ENCODE peak calls at places on chromosomes 2 and 18, in seven cellular contexts. B is HT1080, G is spleen, W is neuronal stem cell, O is ELR, Z is NCI-H1105 treated with DMSO at 0.1 percent for 48 hours, X is aorta. S is an unnamed sample.
A peak's percentile ranks its signal among the peaks of the same experiment; 100 is the strongest.

GRCh38 chr2:42954227-42954962 is 162.0 kb upstream of the HAAO start:
- DNase-seq in G (no peak), O (peak; percentile 37), X (no peak), W (no peak), Z (no peak), B (peak; percentile 42), S (no peak)

GRCh38 chr2:30234180-30234971 is 3.0 kb downstream of the LBH start:
- DNase-seq in B (peak; percentile 93), G (peak; percentile 79), X (no peak), Z (no peak), O (peak; percentile 50), W (no peak), S (no peak)

GRCh38 chr2:226130192-226130591 is 669.4 kb downstream of the IRS1 start:
- DNase-seq in X (no peak), B (no peak), O (no peak), G (no peak), W (no peak), Z (no peak), S (no peak)

GRCh38 chr2:151922845-151923666 is 94.8 kb upstream of the ARL5A start:
- DNase-seq in X (peak; percentile 83), W (no peak), O (no peak), B (no peak), G (peak; percentile 84), Z (peak; percentile 44), S (peak; percentile 18)

GRCh38 chr2:60092781-60093180 is 460.7 kb downstream of the BCL11A start:
- DNase-seq in Z (no peak), O (no peak), B (no peak), X (no peak), W (no peak), G (no peak), S (no peak)

GRCh38 chr2:151766421-151767153 is 32.3 kb upstream of the NEB start:
- DNase-seq in X (no peak), W (no peak), O (peak; percentile 17), G (peak; percentile 75), B (peak; percentile 15), Z (no peak), S (no peak)

GRCh38 chr2:69514406-69514805 is 77.2 kb upstream of the NFU1 start:
- DNase-seq in W (peak; percentile 32), O (peak; percentile 43), Z (no peak), B (peak; percentile 41), G (no peak), X (no peak), S (peak; percentile 12)

GRCh38 chr2:20222769-20223344 is 2.1 kb downstream of the SDC1 start:
- DNase-seq in B (no peak), G (no peak), X (peak; percentile 66), O (no peak), W (no peak), Z (no peak), S (no peak)

GRCh38 chr2:33380001-33380609 is 96.3 kb upstream of the RASGRP3 start:
- DNase-seq in W (no peak), X (no peak), O (peak; percentile 45), Z (no peak), G (no peak), B (no peak), S (no peak)

GRCh38 chr2:32220445-32220844 is 44.2 kb downstream of the NLRC4 start:
- DNase-seq in O (no peak), G (no peak), W (no peak), B (no peak), Z (no peak), X (no peak), S (no peak)

GRCh38 chr2:27501042-27501441 is 4.4 kb downstream of the GCKR start:
- DNase-seq in Z (no peak), X (no peak), W (no peak), G (no peak), B (no peak), O (no peak), S (no peak)

GRCh38 chr18:2805970-2806943 is 40.5 kb upstream of the EMILIN2 start:
- DNase-seq in Z (no peak), X (no peak), G (no peak), B (peak; percentile 3), W (no peak), O (peak; percentile 34), S (no peak)

GRCh38 chr2:25938345-25938744 is 44.0 kb downstream of the KIF3C start:
- DNase-seq in G (no peak), O (no peak), W (no peak), Z (no peak), B (no peak), X (no peak), S (peak; percentile 64)

GRCh38 chr2:218448934-218449333 is 30.0 kb downstream of the VIL1 start:
- DNase-seq in B (peak; percentile 67), Z (no peak), O (peak; percentile 82), G (no peak), W (no peak), X (no peak), S (no peak)

GRCh38 chr2:192827735-192828134 is 633.0 kb upstream of the TMEFF2 start:
- DNase-seq in O (no peak), W (no peak), X (peak; percentile 62), Z (no peak), B (no peak), G (peak; percentile 52), S (no peak)

GRCh38 chr2:207869784-207870778 is 100.4 kb upstream of the FZD5 start:
- DNase-seq in O (peak; percentile 57), Z (no peak), B (peak; percentile 84), G (no peak), W (no peak), X (no peak), S (no peak)

GRCh38 chr18:22844184-22844583 is 88.9 kb upstream of the RBBP8 start:
- DNase-seq in W (no peak), B (peak; percentile 50), Z (no peak), O (peak; percentile 37), G (no peak), X (no peak), S (no peak)

GRCh38 chr2:164703915-164704706 is 82.8 kb upstream of the GRB14 start:
- DNase-seq in B (no peak), O (no peak), Z (no peak), W (no peak), G (no peak), X (no peak), S (no peak)

GRCh38 chr18:6509417-6510198 is 94.9 kb upstream of the L3MBTL4 start:
- DNase-seq in B (no peak), O (no peak), G (no peak), X (no peak), W (no peak), Z (no peak), S (no peak)

GRCh38 chr2:1653137-1653789 is 91.1 kb downstream of the PXDN start:
- DNase-seq in O (peak; percentile 91), B (peak; percentile 15), X (peak; percentile 96), W (no peak), Z (no peak), G (peak; percentile 67), S (no peak)

GRCh38 chr2:149401007-149401406 is 70.6 kb downstream of the LYPD6 start:
- DNase-seq in Z (no peak), G (no peak), X (no peak), B (peak; percentile 25), O (peak; percentile 82), W (no peak), S (no peak)

GRCh38 chr2:12750166-12750905 is 33.6 kb downstream of the TRIB2 start:
- DNase-seq in G (no peak), W (no peak), O (peak; percentile 4), B (no peak), Z (peak; percentile 23), X (no peak), S (no peak)

GRCh38 chr2:101360229-101360628 is 27.1 kb downstream of the CREG2 start:
- DNase-seq in O (peak; percentile 59), Z (no peak), X (no peak), G (no peak), B (peak; percentile 89), W (no peak), S (no peak)

GRCh38 chr2:19312949-19313348 is 45.5 kb downstream of the OSR1 start:
- DNase-seq in Z (no peak), W (no peak), G (no peak), X (no peak), B (peak; percentile 54), O (peak; percentile 61), S (no peak)

GRCh38 chr2:191878576-191879298 is 31.8 kb upstream of the CAVIN2 start:
- DNase-seq in X (no peak), G (no peak), B (peak; percentile 81), O (peak; percentile 90), Z (no peak), W (no peak), S (no peak)

S was measured in head of caudate nucleus.